ENCODE peak calls at places on chromosomes 4 and X, in six cellular contexts. F is MM.1S, N is heart right ventricle, S is IMR-90, B is uterus, W is endodermal cell. H is an unnamed sample. For H3K4me1, the result is how much of the 10 kb centered on the place peaks cover.

GRCh38 chr4:61795998-61796397 is 595.9 kb downstream of the ADGRL3 start:
- DNase-seq in F (no peak), W (no peak), B (no peak), N (no peak), S (no peak), H (no peak)

GRCh38 chr4:87476934-87477333 is 52.2 kb downstream of the SPARCL1 start:
- DNase-seq in W (no peak), N (no peak), F (no peak), B (no peak), S (no peak), H (no peak)

GRCh38 chrX:53284684-53285447 is 3.5 kb upstream of the IQSEC2 start:
- DNase-seq in B (peak), W (peak), F (peak), S (peak), N (peak), H (no peak)

GRCh38 chrX:80879916-80880315 is 70.2 kb upstream of the BRWD3 start:
- DNase-seq in S (peak), B (no peak), W (no peak), F (no peak), N (no peak), H (no peak)

GRCh38 chr4:8568068-8568668 is 12.0 kb upstream of the GPR78 start:
- DNase-seq in F (no peak), W (peak), B (no peak), N (no peak), S (peak), H (no peak)

GRCh38 chr4:109164011-109164410 is 138.4 kb downstream of the COL25A1 start:
- DNase-seq in N (no peak), W (no peak), F (no peak), B (no peak), S (peak), H (no peak)

GRCh38 chr4:118270492-118270891 is 82.3 kb downstream of the PRSS12 start:
- DNase-seq in N (no peak), B (no peak), S (peak), F (peak), W (no peak), H (no peak)

GRCh38 chrX:35122756-35123155 is 180.2 kb downstream of the FAM47B start:
- DNase-seq in F (no peak), B (no peak), N (no peak), S (peak), W (no peak), H (no peak)

GRCh38 chrX:19721726-19722370 is 165.6 kb downstream of the SH3KBP1 start:
- DNase-seq in W (no peak), F (no peak), N (no peak), B (no peak), S (no peak), H (no peak)

GRCh38 chr4:96407651-96408342 is 567.9 kb downstream of the PDHA2 start:
- DNase-seq in B (no peak), N (no peak), F (no peak), S (no peak), W (no peak), H (no peak)

GRCh38 chr4:8769645-8770517 is 101.8 kb downstream of the HMX1 start:
- DNase-seq in B (no peak), F (no peak), S (no peak), W (peak), N (no peak), H (no peak)

GRCh38 chrX:11290673-11291072 is 2.5 kb upstream of the AMELX start:
- DNase-seq in S (no peak), B (no peak), F (peak), W (no peak), N (no peak), H (no peak)

GRCh38 chr4:112302320-112303274 is 5.4 kb downstream of the ALPK1 start:
- DNase-seq in W (peak), N (no peak), F (no peak), B (no peak), S (no peak), H (no peak)

GRCh38 chrX:11531226-11531625 is 134.5 kb downstream of the ARHGAP6 start:
- DNase-seq in F (peak), W (no peak), N (no peak), B (no peak), S (peak), H (no peak)

GRCh38 chrX:48901069-48901468 is 3.3 kb downstream of the PQBP1 start:
- DNase-seq in N (no peak), S (no peak), W (no peak), B (no peak), F (no peak), H (no peak)

GRCh38 chr4:174669278-174669677 is 147.0 kb upstream of the HPGD start:
- DNase-seq in N (no peak), B (no peak), W (no peak), S (peak), F (no peak), H (no peak)

GRCh38 chr4:157023941-157024340 is 52.0 kb upstream of the GLRB start:
- DNase-seq in N (no peak), S (no peak), B (no peak), F (no peak), W (no peak), H (no peak)

GRCh38 chr4:128583753-128584712 is 225.5 kb upstream of the JADE1 start:
- DNase-seq in F (no peak), W (no peak), S (no peak), N (peak), B (no peak), H (no peak)

GRCh38 chrX:19678941-19679340 is 163.6 kb upstream of the MAP3K15 start:
- DNase-seq in B (no peak), W (no peak), N (no peak), F (no peak), S (no peak), H (no peak)

GRCh38 chr4:24988776-24989175 is 42.0 kb downstream of the LGI2 start:
- DNase-seq in F (peak), B (no peak), W (peak), S (peak), N (no peak), H (no peak)

GRCh38 chr4:154807042-154807630 is 26.1 kb downstream of the RBM46 start:
- DNase-seq in F (peak), B (no peak), S (peak), N (no peak), W (no peak), H (no peak)

GRCh38 chr4:33882246-33882990 is 2361.9 kb downstream of the ARAP2 start:
- DNase-seq in W (no peak), N (no peak), B (no peak), F (no peak), S (no peak), H (no peak)

GRCh38 chrX:86002076-86002896 is 45.1 kb downstream of the CHM start:
- DNase-seq in B (no peak), S (peak), F (peak), W (peak), N (no peak), H (no peak)

GRCh38 chrX:153882086-153882498 is 3.9 kb downstream of the L1CAM start:
- DNase-seq in N (no peak), F (no peak), B (no peak), W (peak), S (peak), H (no peak)
- H3K4me1 ChIP-seq in N (under half), F (under half), B (under half), W (under half), S (under half), H (under half)

GRCh38 chr4:169906104-169906503 is 120.1 kb downstream of the MFAP3L start:
- DNase-seq in N (no peak), B (no peak), F (no peak), W (no peak), S (no peak), H (no peak)
- H3K27ac ChIP-seq in N (no peak), B (no peak), F (no peak), W (no peak), S (no peak), H (no peak)

GRCh38 chr4:6692806-6693205 is 872 bp upstream of the S100P start:
- DNase-seq in S (peak), W (no peak), F (no peak), B (no peak), N (no peak), H (no peak)

GRCh38 chr4:6689506-6689960 is 4.1 kb upstream of the S100P start:
- DNase-seq in F (no peak), W (peak), N (no peak), S (no peak), B (no peak), H (no peak)

GRCh38 chr4:6694177-6694901 is 661 bp downstream of the S100P start:
- DNase-seq in S (no peak), W (no peak), F (no peak), B (no peak), N (no peak), H (no peak)

GRCh38 chr4:6693274-6694176 is at the start of gene S100P:
- DNase-seq in B (no peak), W (no peak), S (no peak), N (no peak), F (no peak), H (no peak)

GRCh38 chr4:6692379-6692778 is 1.3 kb upstream of the S100P start:
- DNase-seq in N (no peak), B (no peak), F (no peak), S (no peak), W (no peak), H (no peak)
- H3K4me1 ChIP-seq in N (under half), B (under half), F (under half), S (under half), W (under half), H (under half)

DNA sequence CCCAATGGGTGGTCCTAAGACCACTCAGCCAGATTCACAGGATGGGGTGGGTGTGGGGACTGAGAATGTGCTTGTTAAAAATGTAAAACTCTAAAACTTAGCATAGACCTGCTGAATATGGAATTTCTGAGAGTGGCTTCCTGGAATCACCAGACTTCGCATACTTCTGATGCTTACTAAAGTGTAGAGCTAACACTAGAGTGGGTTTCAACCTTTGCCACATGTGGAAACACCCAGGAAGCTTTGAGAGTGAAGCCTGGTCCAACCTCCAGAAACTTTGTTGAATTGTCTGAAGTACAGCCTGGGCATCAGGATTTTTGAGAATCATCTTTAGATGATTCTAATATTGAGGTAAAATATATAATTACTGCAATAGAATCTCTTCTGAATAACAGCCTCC is 167.8 kb upstream of the EDNRA start:
- DNase-seq in W (no peak), S (no peak), F (no peak), N (no peak), B (no peak), H (no peak)
- H3K27ac ChIP-seq in W (no peak), S (peak), F (no peak), N (no peak), B (no peak), H (no peak)

GRCh38 chr4:140096921-140097320 is 57.1 kb downstream of the MAML3 start:
- DNase-seq in B (no peak), N (no peak), W (no peak), F (no peak), S (peak), H (no peak)

GRCh38 chr4:140092094-140092820 is 61.7 kb downstream of the MAML3 start:
- DNase-seq in W (peak), F (no peak), N (peak), S (no peak), B (no peak), H (no peak)

GRCh38 chr4:140096483-140096861 is 57.5 kb downstream of the MAML3 start:
- DNase-seq in F (no peak), S (no peak), N (no peak), W (no peak), B (no peak), H (no peak)

GRCh38 chr4:140095694-140096482 is 58.1 kb downstream of the MAML3 start:
- DNase-seq in W (peak), F (no peak), S (peak), N (peak), B (no peak), H (no peak)

DNA sequence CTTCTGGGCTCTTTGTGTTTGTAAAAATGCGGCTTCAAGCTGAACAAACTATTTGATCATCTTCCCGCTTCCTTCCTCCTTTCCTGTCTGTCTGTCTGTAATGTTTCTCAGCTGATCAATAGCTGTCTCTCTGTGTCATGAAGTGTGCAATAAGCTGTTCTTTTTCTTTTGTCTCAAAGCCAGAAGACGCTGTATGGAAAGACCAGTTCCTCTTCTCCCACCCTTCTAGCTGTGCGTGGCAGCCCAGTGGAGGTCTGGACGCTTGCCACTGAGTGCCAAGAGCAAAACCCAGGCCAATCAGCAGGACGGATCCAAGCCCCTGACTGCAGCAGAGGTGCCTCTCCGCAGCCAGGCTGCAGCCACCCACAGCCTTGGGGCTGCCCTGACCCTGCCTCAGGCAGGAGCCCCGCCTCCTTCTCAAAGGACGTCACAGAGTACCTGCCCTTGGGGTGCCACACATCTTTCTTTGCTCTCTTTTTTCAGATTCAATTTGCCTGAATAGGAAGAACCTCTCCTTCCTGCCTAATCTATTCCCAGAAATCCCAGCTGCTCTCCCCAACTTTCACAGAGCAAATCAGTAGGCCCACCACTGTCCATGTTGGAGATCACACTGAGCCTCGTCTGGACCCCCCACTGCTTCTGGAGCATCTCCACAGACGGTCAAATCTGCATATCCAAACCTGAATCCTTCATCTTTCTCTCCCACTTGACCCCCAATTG is 59.1 kb downstream of the MAML3 start:
- DNase-seq in N (peak), W (peak), F (no peak), S (peak), B (no peak), H (no peak)
- H3K4me1 ChIP-seq in N (half or more), W (under half), F (under half), S (half or more), B (under half), H (under half)

GRCh38 chr4:168128601-168129000 is 36.3 kb downstream of the ANXA10 start:
- DNase-seq in F (no peak), W (no peak), N (no peak), S (no peak), B (no peak), H (no peak)
- H3K27ac ChIP-seq in F (no peak), W (no peak), N (no peak), S (no peak), B (no peak), H (no peak)

DNA sequence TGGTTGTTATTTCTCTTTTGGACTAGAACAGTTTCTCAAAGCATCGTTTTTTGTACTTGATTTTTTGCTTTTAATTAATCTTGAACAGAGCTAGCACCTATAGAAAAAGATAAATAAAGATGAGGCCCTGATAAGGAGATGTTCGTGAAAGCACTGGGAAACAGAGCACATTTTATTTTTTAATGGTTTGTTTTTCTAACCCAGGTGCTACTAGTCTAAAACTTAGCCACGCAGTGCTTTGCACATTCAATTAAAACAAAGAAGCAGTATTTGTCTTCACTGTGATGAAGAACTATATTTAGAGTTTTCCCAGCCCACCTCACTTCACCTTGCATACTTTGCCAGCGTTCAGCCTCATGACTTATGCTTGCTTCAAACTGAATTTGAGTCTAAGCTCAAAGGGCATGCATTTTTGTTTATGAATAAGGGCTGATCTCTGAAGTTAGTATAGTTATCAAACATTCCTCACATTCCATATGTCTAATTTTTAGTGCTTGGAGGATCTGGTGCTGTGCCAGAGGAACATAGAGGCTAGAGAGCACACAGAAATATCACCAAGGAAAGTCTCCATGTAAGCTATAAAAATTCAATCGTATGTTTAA is 76.7 kb downstream of the WWC2 start:
- DNase-seq in N (no peak), B (no peak), F (no peak), W (no peak), S (peak), H (no peak)
- H3K4me1 ChIP-seq in N (under half), B (under half), F (under half), W (under half), S (under half), H (under half)

GRCh38 chr4:929096-929765 is 2.9 kb downstream of the GAK start:
- DNase-seq in S (no peak), F (no peak), W (peak), N (no peak), B (no peak), H (no peak)
- H3K27ac ChIP-seq in S (no peak), F (no peak), W (no peak), N (no peak), B (no peak), H (no peak)